ENCODE peak calls at places on chromosomes 5 and 9, in six cellular contexts. L is astrocyte, E is colonic mucosa, G is adipocyte, D is fibroblast of lung, I is PC-3. S is an unnamed sample.

GRCh38 chr9:35756275-35756742 is 2.2 kb upstream of the MSMP start:
- DNase-seq in L (no peak), E (peak; percentile 85), G (peak; percentile 30), D (peak; percentile 43), I (peak; percentile 43), S (no peak)

GRCh38 chr5:145811834-145812625 is 23.1 kb downstream of the PRELID2 start:
- DNase-seq in L (peak; percentile 17), E (no peak), G (peak; percentile 58), D (peak; percentile 66), I (peak; percentile 12), S (peak; percentile 31)

GRCh38 chr5:1933364-1934055 is 50.8 kb upstream of the IRX4 start:
- DNase-seq in L (no peak), E (no peak), G (no peak), D (no peak), I (no peak), S (peak; percentile 25)

GRCh38 chr5:91194861-91195460 is 188.2 kb downstream of the ARRDC3 start:
- DNase-seq in L (no peak), E (peak; percentile 37), G (no peak), D (no peak), I (no peak), S (no peak)

GRCh38 chr9:133113928-133114351 is 7.1 kb downstream of the RALGDS start:
- DNase-seq in L (no peak), E (no peak), G (peak; percentile 40), D (no peak), I (no peak), S (no peak)

GRCh38 chr9:108053555-108054061 is 564.0 kb upstream of the KLF4 start:
- DNase-seq in L (peak; percentile 86), E (peak; percentile 81), G (peak; percentile 51), D (peak; percentile 93), I (no peak), S (peak; percentile 76)

GRCh38 chr5:127934791-127935256 is 148.7 kb upstream of the SLC12A2 start:
- DNase-seq in L (peak; percentile 77), E (no peak), G (peak; percentile 75), D (peak; percentile 51), I (peak; percentile 99), S (peak; percentile 97)

GRCh38 chr9:69603656-69604055 is 68.5 kb downstream of the APBA1 start:
- DNase-seq in L (no peak), E (no peak), G (no peak), D (no peak), I (no peak), S (no peak)

GRCh38 chr5:176578391-176578808 is 29.3 kb downstream of the CDHR2 start:
- DNase-seq in L (peak; percentile 14), E (peak; percentile 74), G (peak; percentile 29), D (peak; percentile 26), I (peak; percentile 93), S (peak; percentile 68)

GRCh38 chr9:18936094-18936871 is 96.7 kb downstream of the SAXO1 start:
- DNase-seq in L (no peak), E (no peak), G (no peak), D (no peak), I (no peak), S (no peak)

GRCh38 chr5:42641321-42642005 is 115.2 kb upstream of the CCDC152 start:
- DNase-seq in L (peak; percentile 14), E (no peak), G (no peak), D (no peak), I (peak; percentile 86), S (peak; percentile 84)

DNA sequence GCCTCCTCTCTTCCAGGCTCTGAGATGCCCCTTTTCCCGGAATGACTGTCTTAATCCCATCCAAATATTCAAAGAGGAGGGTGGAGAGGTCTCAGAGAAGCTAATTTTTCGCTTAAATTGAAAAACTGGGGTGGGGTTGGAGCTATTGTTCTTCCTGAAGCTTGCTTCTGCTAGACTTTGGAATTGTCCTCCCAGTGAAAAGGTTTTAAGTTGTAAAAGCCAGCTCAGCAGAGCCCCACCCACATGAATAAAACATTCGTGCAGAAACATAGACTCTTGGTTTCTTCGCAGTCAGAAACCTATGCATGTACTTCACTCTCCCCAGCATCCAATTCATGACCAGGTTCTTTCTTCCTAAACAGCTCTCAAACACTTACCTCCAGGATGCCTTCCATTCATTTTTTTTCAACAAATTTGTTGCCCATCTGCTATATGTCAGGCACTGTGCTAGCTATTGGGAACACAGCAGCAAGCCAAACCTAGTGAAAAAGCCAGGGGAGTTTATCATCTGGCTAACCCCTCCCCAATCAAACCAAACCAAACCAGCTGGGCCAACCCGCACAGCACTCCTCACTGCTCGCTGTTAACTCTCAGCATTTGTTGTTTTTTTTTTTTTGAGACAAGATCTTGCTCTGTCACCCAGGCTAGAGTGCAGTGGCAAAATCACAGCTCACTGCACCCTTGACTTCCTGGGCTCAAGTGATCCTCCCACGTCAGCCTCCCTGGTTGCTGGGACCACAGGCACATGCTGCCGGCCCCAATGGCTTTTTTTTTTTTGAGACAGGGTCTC is 37.9 kb upstream of the OCLN start:
- DNase-seq in L (no peak), E (peak; percentile 69), G (no peak), D (no peak), I (no peak), S (no peak)
- H3K9ac ChIP-seq in L (no peak overlapping the region), E (peak overlapping the region; percentile 80), G (no peak overlapping the region), D (no peak overlapping the region), I (no peak overlapping the region), S (no peak overlapping the region)

DNA sequence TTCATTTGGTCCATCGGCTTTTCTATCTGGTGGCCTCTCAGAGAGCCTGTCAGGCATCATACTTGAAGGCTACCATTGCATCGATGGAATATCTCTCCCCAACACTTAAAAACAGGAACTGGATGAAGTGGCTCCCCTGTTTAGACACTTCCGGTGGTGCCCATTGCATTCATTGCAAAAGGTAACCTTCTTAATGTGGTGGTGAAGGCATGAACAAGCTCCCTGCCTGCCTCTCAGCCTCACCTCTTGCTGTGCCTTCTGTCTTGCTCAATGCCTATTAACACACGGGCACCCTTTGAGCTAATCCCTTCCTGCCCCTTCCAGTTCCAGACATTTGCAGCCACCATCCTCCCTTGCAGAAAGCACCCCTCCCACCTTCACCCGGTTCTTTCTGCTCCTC is 233.1 kb upstream of the MSX2 start:
- DNase-seq in L (no peak), E (no peak), G (no peak), D (no peak), I (no peak), S (no peak)
- H3K4me1 ChIP-seq in L (no peaks in the 10 kb centered on the region), E (no peaks in the 10 kb centered on the region), G (peaks cover 13% of the 10 kb centered on the region), D (no peaks in the 10 kb centered on the region), I (peaks cover 23% of the 10 kb centered on the region), S (no peaks in the 10 kb centered on the region)

GRCh38 chr9:136052433-136052880 is 42.6 kb downstream of the NACC2 start:
- DNase-seq in L (no peak), E (peak; percentile 39), G (peak; percentile 50), D (no peak), I (peak; percentile 33), S (peak; percentile 22)
- H3K9ac ChIP-seq in L (peak overlapping the region; percentile 68), E (peak overlapping the region; percentile 34), G (peak overlapping the region; percentile 20), D (no peak overlapping the region), I (peak overlapping the region; percentile 48), S (peak overlapping the region; percentile 26)

GRCh38 chr5:3105581-3105980 is 354.1 kb upstream of the IRX2 start:
- DNase-seq in L (no peak), E (no peak), G (no peak), D (no peak), I (no peak), S (no peak)
- H3K4me1 ChIP-seq in L (no peaks in the 10 kb centered on the region), E (no peaks in the 10 kb centered on the region), G (no peaks in the 10 kb centered on the region), D (no peaks in the 10 kb centered on the region), I (no peaks in the 10 kb centered on the region), S (no peaks in the 10 kb centered on the region)

DNA sequence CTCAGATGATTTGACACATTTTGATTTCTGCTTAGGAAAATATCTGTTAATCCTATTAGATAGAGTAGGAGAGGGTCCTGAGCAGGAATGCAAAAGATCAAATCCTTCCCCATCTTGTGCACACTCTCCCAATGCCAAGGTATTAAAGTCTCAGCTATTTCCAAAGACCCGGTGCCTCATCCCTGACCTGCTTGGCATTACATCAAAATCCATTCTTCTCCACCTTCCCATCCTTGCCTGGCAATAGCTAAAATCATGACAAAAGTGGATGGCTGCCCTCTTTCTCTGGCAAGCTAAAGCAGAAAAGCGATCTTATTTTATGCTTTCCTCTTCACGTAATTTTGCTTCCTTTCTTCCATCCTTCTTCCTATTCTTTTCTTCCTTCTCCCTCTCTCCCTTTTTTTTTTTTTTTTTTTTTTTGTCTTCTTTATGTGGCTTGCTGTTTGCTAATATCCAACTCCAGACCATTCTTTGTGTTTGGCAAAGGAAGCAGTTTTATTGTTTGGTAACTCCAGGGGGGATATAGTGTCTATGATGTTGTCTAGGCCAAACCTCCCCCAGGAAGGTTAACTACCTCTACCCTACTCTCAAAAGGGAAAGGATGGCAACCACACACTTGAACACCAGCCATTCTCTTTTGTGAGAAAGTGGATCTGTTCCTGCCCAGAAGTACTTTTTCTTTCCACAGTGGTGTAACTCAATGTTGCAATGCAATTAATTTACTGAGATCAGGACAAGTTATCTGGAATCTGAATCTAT is 120.8 kb upstream of the TMEM161B start:
- DNase-seq in L (peak; percentile 9), E (no peak), G (no peak), D (no peak), I (no peak), S (no peak)
- H3K9ac ChIP-seq in L (no peak overlapping the region), E (no peak overlapping the region), G (no peak overlapping the region), D (no peak overlapping the region), I (no peak overlapping the region), S (no peak overlapping the region)

GRCh38 chr9:136569526-136570148 is 23.8 kb upstream of the NOTCH1 start:
- DNase-seq in L (no peak), E (no peak), G (no peak), D (no peak), I (no peak), S (no peak)
- H3K4me1 ChIP-seq in L (peaks cover 45% of the 10 kb centered on the region), E (no peaks in the 10 kb centered on the region), G (peaks cover 49% of the 10 kb centered on the region), D (peaks cover 39% of the 10 kb centered on the region), I (peaks cover 12% of the 10 kb centered on the region), S (peaks cover 20% of the 10 kb centered on the region)